ENCODE peak calls at places on chromosomes 11 and 22, in six cellular contexts. Q, C, U, X, R and D are unnamed samples.

GRCh38 chr11:119196833-119197483 is 9.2 kb upstream of the CBL start:
- DNase-seq in Q (peak; percentile 50), C (peak; percentile 75), U (peak; percentile 82), X (no peak), R (peak; percentile 76), D (no peak)

GRCh38 chr11:70933986-70934583 is 318.3 kb downstream of the SHANK2 start:
- DNase-seq in Q (no peak), C (no peak), U (no peak), X (no peak), R (no peak), D (no peak)

GRCh38 chr11:33930317-33931021 is 38.6 kb upstream of the LMO2 start:
- DNase-seq in Q (no peak), C (no peak), U (no peak), X (no peak), R (no peak), D (no peak)

GRCh38 chr11:60995798-60996197 is 24.3 kb downstream of the CD6 start:
- DNase-seq in Q (no peak), C (no peak), U (no peak), X (no peak), R (no peak), D (no peak)

GRCh38 chr22:45468872-45469572 is 33.7 kb upstream of the FBLN1 start:
- DNase-seq in Q (no peak), C (no peak), U (no peak), X (no peak), R (no peak), D (no peak)

GRCh38 chr11:133928628-133929059 is 28.1 kb downstream of the IGSF9B start:
- DNase-seq in Q (no peak), C (no peak), U (no peak), X (no peak), R (no peak), D (no peak)

GRCh38 chr22:27512283-27512761 is 289.2 kb downstream of the MN1 start:
- DNase-seq in Q (no peak), C (peak; percentile 43), U (peak; percentile 16), X (peak; percentile 59), R (peak; percentile 54), D (peak; percentile 66)

GRCh38 chr11:134369656-134370525 is 38.1 kb downstream of the GLB1L2 start:
- DNase-seq in Q (peak; percentile 59), C (no peak), U (no peak), X (no peak), R (no peak), D (no peak)

GRCh38 chr22:43970037-43970747 is 14.9 kb downstream of the SAMM50 start:
- DNase-seq in Q (no peak), C (no peak), U (no peak), X (no peak), R (peak; percentile 40), D (no peak)

GRCh38 chr22:25518000-25518663 is 46.3 kb upstream of the GRK3 start:
- DNase-seq in Q (no peak), C (no peak), U (no peak), X (no peak), R (no peak), D (no peak)

GRCh38 chr22:42720263-42721044 is at the start of gene A4GALT:
- DNase-seq in Q (peak; percentile 83), C (no peak), U (no peak), X (no peak), R (no peak), D (no peak)

GRCh38 chr11:22472306-22472705 is 134.1 kb downstream of the SLC17A6 start:
- DNase-seq in Q (no peak), C (no peak), U (peak; percentile 5), X (no peak), R (no peak), D (no peak)

GRCh38 chr22:28025866-28026575 is 107.0 kb upstream of the PITPNB start:
- DNase-seq in Q (peak; percentile 54), C (no peak), U (no peak), X (no peak), R (peak; percentile 14), D (no peak)

GRCh38 chr11:121814962-121815361 is 301.1 kb downstream of the BLID start:
- DNase-seq in Q (no peak), C (no peak), U (no peak), X (no peak), R (no peak), D (no peak)

GRCh38 chr11:129992161-129992944 is 10.3 kb downstream of the PRDM10 start:
- DNase-seq in Q (no peak), C (peak; percentile 58), U (peak; percentile 20), X (no peak), R (peak; percentile 57), D (peak; percentile 73)

GRCh38 chr11:118099838-118100570 is 13.2 kb upstream of the SMIM35 start:
- DNase-seq in Q (no peak), C (no peak), U (no peak), X (no peak), R (no peak), D (no peak)

GRCh38 chr22:46070722-46071450 is 79.4 kb upstream of the PPARA start:
- DNase-seq in Q (peak; percentile 88), C (peak; percentile 68), U (peak; percentile 63), X (peak; percentile 56), R (peak; percentile 81), D (peak; percentile 82)

GRCh38 chr22:25754527-25755202 is 12.7 kb downstream of the MYO18B start:
- DNase-seq in Q (no peak), C (peak; percentile 38), U (peak; percentile 60), X (no peak), R (no peak), D (no peak)

GRCh38 chr11:67054851-67055523 is 1.7 kb upstream of the RHOD start:
- DNase-seq in Q (peak; percentile 80), C (peak; percentile 78), U (peak; percentile 92), X (no peak), R (no peak), D (no peak)

GRCh38 chr11:95289378-95289777 is 58.4 kb upstream of the SESN3 start:
- DNase-seq in Q (no peak), C (no peak), U (no peak), X (no peak), R (no peak), D (no peak)

GRCh38 chr11:1773131-1773510 is 9.4 kb upstream of the CTSD start:
- DNase-seq in Q (peak; percentile 76), C (peak; percentile 9), U (no peak), X (no peak), R (peak; percentile 41), D (peak; percentile 45)

GRCh38 chr11:1776331-1776851 is 12.7 kb upstream of the CTSD start:
- DNase-seq in Q (peak; percentile 40), C (no peak), U (no peak), X (no peak), R (no peak), D (peak; percentile 2)

GRCh38 chr11:1773711-1774550 is 10.2 kb upstream of the CTSD start:
- DNase-seq in Q (peak; percentile 71), C (no peak), U (no peak), X (no peak), R (peak; percentile 42), D (peak; percentile 14)

GRCh38 chr11:1776944-1777715 is 13.4 kb upstream of the CTSD start:
- DNase-seq in Q (no peak), C (no peak), U (no peak), X (no peak), R (no peak), D (peak; percentile 15)

DNA sequence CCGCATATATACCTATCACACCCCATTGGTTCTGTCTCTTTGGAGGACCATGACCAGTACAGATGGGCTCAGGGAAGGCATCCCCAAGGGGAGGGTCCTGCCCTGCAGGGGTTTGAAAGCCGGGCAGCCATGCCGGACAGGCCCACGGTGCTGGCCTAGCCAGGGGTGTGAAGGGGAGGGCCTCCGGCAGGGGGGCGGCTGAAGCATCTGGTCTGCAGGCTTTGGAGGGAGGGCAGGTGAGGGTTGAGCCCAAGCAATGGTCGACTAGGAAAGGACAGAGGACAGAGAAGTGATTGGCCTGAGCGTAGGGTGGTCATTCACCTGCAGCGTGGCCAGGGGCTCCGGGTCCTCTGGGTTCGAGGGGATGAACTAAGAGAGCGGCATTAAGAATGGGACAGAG is 11.2 kb upstream of the CTSD start:
- DNase-seq in Q (peak; percentile 68), C (no peak), U (no peak), X (no peak), R (peak; percentile 38), D (peak; percentile 15)
- H3K4me3 ChIP-seq in Q (no peak overlapping the region), C (no peak overlapping the region), U (no peak overlapping the region), X (no peak overlapping the region), R (no peak overlapping the region), D (no peak overlapping the region)

DNA sequence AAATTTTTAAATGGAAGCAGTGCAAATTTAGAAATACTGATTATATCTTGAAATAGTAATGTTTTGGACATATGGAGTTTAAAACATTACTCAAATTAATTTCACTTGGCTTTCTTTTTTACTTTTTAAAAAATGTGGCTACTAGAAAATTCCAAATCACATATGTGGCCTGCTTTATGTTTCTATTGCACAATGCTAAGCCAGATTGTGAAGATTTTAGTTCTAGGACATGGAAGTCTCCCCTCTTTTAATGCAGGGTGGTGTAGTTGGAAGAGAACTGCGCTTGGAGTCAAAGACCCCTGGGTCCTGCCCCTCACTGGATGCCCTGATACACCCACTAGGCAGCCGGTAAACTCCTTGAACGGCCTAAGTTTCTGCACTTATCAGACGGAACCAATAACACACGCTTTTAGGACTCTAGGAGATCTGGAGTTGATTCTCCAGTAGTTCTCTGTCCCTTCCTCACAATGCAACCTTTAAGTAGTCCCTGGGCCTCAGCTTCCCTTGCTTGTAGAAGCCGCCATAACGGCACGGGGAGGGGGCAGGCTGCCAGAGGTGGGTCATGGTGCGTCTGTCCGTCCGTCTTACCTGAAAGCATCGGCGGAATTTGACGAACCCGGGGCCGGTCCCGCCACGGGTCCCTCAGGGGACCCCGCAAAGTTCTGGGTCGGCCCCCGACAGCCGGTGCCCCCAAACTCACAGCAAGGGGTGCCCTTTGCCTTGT is 498 bp downstream of the FAM227A start:
- DNase-seq in Q (no peak), C (no peak), U (peak; percentile 30), X (no peak), R (no peak), D (no peak)
- H3K27ac ChIP-seq in Q (peak overlapping the region; percentile 85), C (peak overlapping the region; percentile 86), U (peak overlapping the region; percentile 98), X (peak overlapping the region; percentile 87), R (peak overlapping the region; percentile 94), D (peak overlapping the region; percentile 80)

DNA sequence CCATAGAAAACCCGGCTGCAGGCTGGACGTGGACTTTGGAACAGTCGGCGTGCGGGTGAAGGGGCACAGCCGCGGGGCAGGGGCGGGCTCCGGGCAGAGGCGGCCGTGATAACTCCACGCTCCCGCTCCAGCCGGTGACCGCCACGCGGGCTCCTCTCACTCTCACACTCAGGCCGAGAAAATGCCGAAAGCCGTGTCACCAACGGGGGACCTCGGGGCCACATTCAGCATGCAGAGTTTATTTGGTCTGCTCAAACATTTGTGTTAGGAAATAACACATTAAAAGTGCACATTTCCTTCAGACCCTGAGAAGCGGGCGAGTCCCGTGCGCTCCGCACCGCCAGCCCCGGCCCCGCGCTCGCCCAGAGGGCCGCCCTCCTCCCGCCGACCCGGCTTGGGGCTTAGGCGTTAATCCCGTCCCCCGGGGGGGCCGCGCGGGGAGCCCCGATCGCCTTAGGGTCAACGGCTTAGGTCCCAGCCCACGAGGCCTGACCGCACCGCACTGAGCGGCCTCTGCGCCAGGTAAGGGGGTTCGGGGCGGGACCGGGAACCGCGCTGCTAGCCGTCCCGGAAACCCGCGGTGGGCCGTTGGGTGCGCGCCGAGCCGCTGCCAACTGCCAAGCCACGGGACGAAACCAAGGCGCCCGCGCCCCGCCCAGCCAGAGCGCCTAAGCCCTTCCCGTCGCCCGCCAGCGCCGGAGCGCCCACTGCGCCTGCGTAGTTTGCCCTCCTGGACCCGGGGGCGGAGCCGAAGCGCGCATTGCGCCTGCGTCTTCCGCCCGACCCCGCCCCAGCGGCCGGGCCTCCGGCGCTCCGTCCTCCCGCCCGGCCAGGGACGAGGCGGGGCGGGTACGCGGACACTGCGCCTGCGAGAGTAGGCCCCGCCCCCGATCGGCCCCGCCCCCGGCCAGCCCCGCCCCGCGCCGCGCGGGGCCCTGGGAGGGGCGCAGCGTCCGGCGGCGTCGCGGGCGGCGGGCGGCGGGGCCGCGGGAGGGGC is at the start of gene ZBED4:
- DNase-seq in Q (peak; percentile 100), C (peak; percentile 99), U (peak; percentile 94), X (peak; percentile 90), R (peak; percentile 99), D (peak; percentile 95)
- TF ChIP-seq POLR2A in Q (peak; percentile 40), C (peak; percentile 89), U (peak; percentile 81), X (peak; percentile 46), R (peak; percentile 90), D (peak; percentile 90)

GRCh38 chr11:2271077-2271326 is 614 bp upstream of the ASCL2 start:
- DNase-seq in Q (peak; percentile 88), C (peak; percentile 41), U (no peak), X (no peak), R (peak; percentile 55), D (peak; percentile 62)
- H3K4me3 ChIP-seq in Q (peak overlapping the region; percentile 11), C (no peak overlapping the region), U (no peak overlapping the region), X (peak overlapping the region; percentile 60), R (no peak overlapping the region), D (peak overlapping the region; percentile 68)